ENCODE peak calls at places on chromosomes 4 and X, in four cellular contexts. J, G, D and P are unnamed samples.
A peak's percentile ranks its signal among the peaks of the same experiment; 100 is the strongest.

GRCh38 chr4:104436542-104436941 is 58.2 kb downstream of the CXXC4 start:
- DNase-seq in J (no peak), G (no peak), D (no peak), P (no peak)

GRCh38 chr4:54661686-54662085 is 3.9 kb downstream of the KIT start:
- DNase-seq in G (no peak), D (no peak), J (no peak), P (no peak)

GRCh38 chr4:78939667-78940008 is 400 bp upstream of the PAQR3 start:
- DNase-seq in D (no peak), G (peak; percentile 18), J (no peak), P (no peak)

GRCh38 chr4:187995322-187996207 is at the start of gene ZFP42:
- DNase-seq in G (no peak), D (peak; percentile 82), J (no peak), P (no peak)

GRCh38 chr4:152014280-152014679 is 253.5 kb upstream of the GATB start:
- DNase-seq in D (no peak), J (no peak), G (no peak), P (no peak)

GRCh38 chr4:52870225-52870624 is 8.1 kb downstream of the RASL11B start:
- DNase-seq in D (no peak), G (peak; percentile 11), J (no peak), P (no peak)

GRCh38 chrX:11412715-11413623 is 119.8 kb downstream of the AMELX start:
- DNase-seq in J (no peak), G (peak; percentile 73), D (no peak), P (peak; percentile 71)

GRCh38 chr4:112916868-112917267 is 132.6 kb upstream of the ANK2 start:
- DNase-seq in D (no peak), J (no peak), G (no peak), P (no peak)

GRCh38 chr4:38069271-38069760 is 109.1 kb downstream of the PTTG2 start:
- DNase-seq in J (peak; percentile 29), D (peak; percentile 53), G (peak; percentile 78), P (peak; percentile 38)

GRCh38 chr4:153518637-153519384 is 52.7 kb downstream of the TMEM131L start:
- DNase-seq in G (peak; percentile 69), J (no peak), D (no peak), P (no peak)

GRCh38 chrX:114611018-114611619 is 27.2 kb downstream of the HTR2C start:
- DNase-seq in D (peak; percentile 20), G (peak; percentile 53), J (peak; percentile 9), P (peak; percentile 31)

GRCh38 chrX:41655101-41655500 is 33.7 kb upstream of the GPR34 start:
- DNase-seq in G (no peak), D (no peak), J (no peak), P (no peak)

GRCh38 chr4:177155454-177155853 is 154.2 kb upstream of the NEIL3 start:
- DNase-seq in D (no peak), G (no peak), J (no peak), P (no peak)

GRCh38 chr4:185794637-185795036 is 17.4 kb downstream of the SORBS2 start:
- DNase-seq in J (no peak), D (no peak), G (no peak), P (no peak)

GRCh38 chr4:81919238-81919637 is 447.5 kb upstream of the RASGEF1B start:
- DNase-seq in J (peak; percentile 2), G (peak; percentile 35), D (peak; percentile 16), P (peak; percentile 3)

GRCh38 chrX:46278591-46278990 is 266.6 kb downstream of the ZNF674 start:
- DNase-seq in J (no peak), D (no peak), G (no peak), P (no peak)

GRCh38 chrX:46279925-46280313 is 265.3 kb downstream of the ZNF674 start:
- DNase-seq in G (no peak), J (no peak), D (no peak), P (peak; percentile 26)

GRCh38 chrX:46279214-46279924 is 265.9 kb downstream of the ZNF674 start:
- DNase-seq in D (no peak), G (no peak), J (no peak), P (no peak)
- TF ChIP-seq JUN in D (no peak), G (no peak), J (no peak), P (no peak)

DNA sequence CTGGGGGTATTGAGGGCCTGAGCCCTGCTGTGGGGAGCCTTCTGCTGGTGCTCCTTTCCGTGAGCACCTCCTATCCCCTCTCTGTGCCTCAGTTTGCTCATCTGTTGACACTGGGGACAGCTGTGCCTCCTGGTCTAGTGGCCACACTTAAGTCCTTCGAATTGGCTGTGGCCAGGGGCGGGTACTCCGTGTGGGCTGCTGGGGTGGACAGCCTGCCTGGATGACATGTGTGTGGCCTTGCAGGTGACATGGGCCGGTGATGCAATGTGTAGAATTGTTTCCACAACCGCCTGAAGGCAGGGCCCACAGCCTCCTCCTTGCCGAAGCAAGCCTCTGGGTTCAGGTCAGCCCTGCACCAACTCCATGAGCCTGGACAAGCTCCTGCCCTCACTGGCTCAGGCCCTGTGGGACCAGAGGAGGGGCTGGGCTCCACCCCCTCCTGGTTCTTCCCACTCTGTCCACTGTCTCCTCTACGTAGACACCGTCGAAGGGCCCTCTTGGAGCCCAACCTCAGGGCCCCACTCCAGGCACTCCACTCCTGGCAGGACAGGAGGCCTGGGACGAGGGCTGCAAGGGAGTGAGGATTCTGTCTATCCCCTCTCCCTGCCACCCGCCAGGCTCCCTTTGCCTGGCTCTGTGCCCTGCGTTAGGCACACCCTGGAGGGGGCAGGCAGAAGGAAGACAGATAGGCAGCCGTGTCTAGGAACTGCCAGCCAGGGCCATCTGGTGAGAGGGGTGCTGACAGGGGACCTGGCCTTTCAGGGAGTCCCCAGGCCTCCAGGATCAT is 1.2 kb downstream of the SH3BP2 start:
- DNase-seq in J (no peak), G (peak; percentile 46), D (peak; percentile 16), P (peak; percentile 34)
- TF ChIP-seq JUN in J (no peak), G (no peak), D (no peak), P (no peak)

DNA sequence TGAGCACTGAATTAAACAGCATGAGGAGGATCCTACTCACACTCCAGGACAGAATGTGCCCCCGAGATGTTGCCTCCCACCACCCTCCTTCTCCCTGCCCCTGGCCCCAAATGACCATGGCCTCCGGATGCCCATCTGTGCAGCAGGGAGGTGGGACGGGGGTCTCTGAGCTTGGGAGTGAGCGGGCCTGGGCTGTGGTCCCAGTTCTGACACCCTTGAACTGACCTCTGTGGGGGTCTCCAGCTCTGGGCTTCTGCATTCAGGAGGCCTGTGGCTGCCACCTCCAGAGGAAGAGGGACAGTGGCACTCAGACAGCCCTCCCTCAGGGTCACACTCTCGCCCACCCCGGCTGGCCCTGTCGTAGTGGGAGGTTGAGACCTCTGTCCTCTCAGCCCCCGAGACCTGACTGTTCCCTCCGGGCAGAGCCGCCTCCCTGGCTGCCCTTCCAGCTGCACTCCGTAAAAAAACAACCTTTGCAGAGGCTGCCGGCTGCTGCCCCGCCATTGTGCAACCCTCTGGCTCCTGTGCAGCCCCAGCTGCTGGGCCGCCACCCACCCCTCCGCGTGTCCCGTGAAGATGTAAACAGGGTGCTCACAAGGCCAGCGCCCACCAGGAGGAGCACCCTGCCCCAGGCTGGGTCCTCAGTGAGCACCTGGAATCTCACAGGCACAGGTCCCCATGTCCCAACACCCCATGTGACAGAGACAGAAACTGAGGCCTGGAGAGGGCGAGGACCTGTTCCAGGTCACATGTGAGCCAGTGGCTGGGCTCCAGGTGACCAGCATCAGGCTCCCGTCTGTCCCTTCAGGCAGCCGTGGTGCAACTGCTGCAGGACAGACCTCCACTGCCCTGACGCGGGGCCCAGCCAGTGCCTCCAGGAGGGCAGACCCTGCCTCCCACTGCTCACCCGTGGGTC is 39.6 kb downstream of the HTRA3 start:
- DNase-seq in D (peak; percentile 10), G (no peak), J (no peak), P (no peak)
- TF ChIP-seq JUN in D (no peak), G (no peak), J (no peak), P (no peak)

DNA sequence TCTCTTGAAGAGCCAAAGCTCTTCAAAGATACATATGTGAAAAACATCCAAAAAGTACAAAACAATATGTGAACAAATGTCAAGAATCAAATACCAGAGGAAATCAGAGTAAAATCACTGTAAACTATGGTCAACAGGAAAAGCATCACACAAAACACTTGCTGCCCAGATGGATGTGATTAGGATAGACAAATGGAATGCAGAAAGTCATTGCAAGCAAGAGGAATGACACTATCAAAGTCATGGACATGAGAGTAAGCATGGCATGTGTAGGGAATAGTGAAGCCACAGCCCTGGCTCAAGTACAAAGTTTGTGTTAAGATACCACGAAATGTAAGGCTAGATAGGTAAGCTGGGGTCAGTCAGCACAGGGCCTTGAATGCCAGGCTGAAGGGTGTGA is 37.7 kb downstream of the CLDN2 start:
- DNase-seq in J (no peak), G (no peak), D (no peak), P (no peak)
- TF ChIP-seq JUN in J (no peak), G (no peak), D (no peak), P (no peak)